ENCODE peak calls at places on chromosomes 11 and 22, in eight cellular contexts. C is gastrocnemius medialis, B is fibroblast of the aortic adventitia, G is right atrium auricular region, I is GM12865, R is GM23338, S is AG10803, X is neural progenitor cell. H is an unnamed sample.

GRCh38 chr11:74278721-74279148 is 32.7 kb downstream of the P4HA3 start:
- DNase-seq in C (no peak), B (peak), G (peak), I (no peak), R (no peak), S (peak), X (no peak), H (peak)

GRCh38 chr22:26949193-26949592 is 291.8 kb downstream of the MIAT start:
- DNase-seq in C (no peak), B (peak), G (no peak), I (peak), R (peak), S (no peak), X (peak), H (peak)

GRCh38 chr11:103681855-103682254 is 354.6 kb upstream of the DDI1 start:
- DNase-seq in C (no peak), B (no peak), G (no peak), I (no peak), R (peak), S (no peak), X (no peak), H (no peak)

GRCh38 chr11:114168086-114168448 is 108.6 kb downstream of the ZBTB16 start:
- DNase-seq in C (no peak), B (no peak), G (no peak), I (no peak), R (no peak), S (no peak), X (no peak), H (no peak)

GRCh38 chr22:40243891-40244290 is 66.2 kb downstream of the TNRC6B start:
- DNase-seq in C (no peak), B (no peak), G (no peak), I (peak), R (no peak), S (no peak), X (no peak), H (no peak)

GRCh38 chr22:32803020-32803758 is 1.7 kb downstream of the TIMP3 start:
- DNase-seq in C (no peak), B (peak), G (no peak), I (no peak), R (no peak), S (peak), X (peak), H (peak)

GRCh38 chr11:128582496-128583366 is 4.6 kb downstream of the ETS1 start:
- DNase-seq in C (peak), B (peak), G (no peak), I (no peak), R (peak), S (peak), X (peak), H (peak)

GRCh38 chr22:39256979-39257378 is 12.2 kb upstream of the PDGFB start:
- DNase-seq in C (no peak), B (no peak), G (no peak), I (no peak), R (no peak), S (no peak), X (no peak), H (no peak)

GRCh38 chr22:32619614-32620426 is 145.2 kb downstream of the FBXO7 start:
- DNase-seq in C (peak), B (peak), G (peak), I (no peak), R (no peak), S (peak), X (no peak), H (peak)

GRCh38 chr22:33426451-33426850 is 368.3 kb upstream of the SYN3 start:
- DNase-seq in C (no peak), B (peak), G (no peak), I (no peak), R (no peak), S (no peak), X (no peak), H (no peak)

GRCh38 chr22:26702906-26703830 is 45.8 kb downstream of the MIAT start:
- DNase-seq in C (no peak), B (peak), G (no peak), I (no peak), R (no peak), S (peak), X (no peak), H (peak)

GRCh38 chr11:25535462-25535861 is 796.5 kb upstream of the ANO3 start:
- DNase-seq in C (no peak), B (peak), G (peak), I (no peak), R (no peak), S (no peak), X (no peak), H (peak)

DNA sequence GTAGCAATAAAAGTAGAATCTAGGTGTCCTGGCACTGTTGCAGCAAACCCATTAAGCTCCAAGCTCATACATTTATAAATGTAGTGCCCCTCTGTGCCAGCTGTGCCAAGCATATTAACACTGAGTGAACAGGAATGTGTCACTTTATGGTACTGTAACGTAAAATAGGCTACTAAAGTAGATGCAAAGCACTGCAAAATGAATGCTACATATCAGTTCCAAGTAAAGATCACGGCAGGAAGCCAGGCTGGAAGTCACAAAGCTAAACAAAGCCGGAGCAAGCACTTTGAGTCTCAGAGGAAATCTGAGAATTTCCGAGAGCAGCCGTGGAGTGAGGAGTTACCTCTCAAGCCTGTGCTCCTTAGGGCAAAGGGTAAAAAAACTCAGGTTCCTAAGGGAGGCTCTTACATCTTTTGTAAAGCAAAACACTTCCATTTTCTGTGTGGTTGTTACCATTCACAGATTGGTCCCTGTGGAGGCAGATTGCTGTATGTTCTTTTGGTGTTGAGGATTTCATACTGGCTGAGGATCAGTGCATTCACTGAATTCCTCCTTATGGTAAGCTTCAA is 85.7 kb downstream of the WNT11 start:
- DNase-seq in C (no peak), B (peak), G (no peak), I (no peak), R (peak), S (peak), X (peak), H (no peak)
- H3K4me3 ChIP-seq in C (no peak), B (no peak), G (no peak), I (no peak), R (no peak), S (no peak), X (peak), H (no peak)

GRCh38 chr11:72409458-72409857 is 24.9 kb downstream of the CLPB start:
- DNase-seq in C (no peak), B (no peak), G (peak), I (no peak), R (no peak), S (no peak), X (no peak), H (no peak)

GRCh38 chr11:72410956-72411355 is 23.4 kb downstream of the CLPB start:
- DNase-seq in C (no peak), B (no peak), G (no peak), I (no peak), R (no peak), S (no peak), X (no peak), H (no peak)

GRCh38 chr11:72411623-72412532 is 22.5 kb downstream of the CLPB start:
- DNase-seq in C (no peak), B (no peak), G (no peak), I (peak), R (no peak), S (no peak), X (peak), H (no peak)

GRCh38 chr11:72418834-72419560 is 15.3 kb downstream of the CLPB start:
- DNase-seq in C (no peak), B (no peak), G (no peak), I (peak), R (no peak), S (no peak), X (no peak), H (no peak)

DNA sequence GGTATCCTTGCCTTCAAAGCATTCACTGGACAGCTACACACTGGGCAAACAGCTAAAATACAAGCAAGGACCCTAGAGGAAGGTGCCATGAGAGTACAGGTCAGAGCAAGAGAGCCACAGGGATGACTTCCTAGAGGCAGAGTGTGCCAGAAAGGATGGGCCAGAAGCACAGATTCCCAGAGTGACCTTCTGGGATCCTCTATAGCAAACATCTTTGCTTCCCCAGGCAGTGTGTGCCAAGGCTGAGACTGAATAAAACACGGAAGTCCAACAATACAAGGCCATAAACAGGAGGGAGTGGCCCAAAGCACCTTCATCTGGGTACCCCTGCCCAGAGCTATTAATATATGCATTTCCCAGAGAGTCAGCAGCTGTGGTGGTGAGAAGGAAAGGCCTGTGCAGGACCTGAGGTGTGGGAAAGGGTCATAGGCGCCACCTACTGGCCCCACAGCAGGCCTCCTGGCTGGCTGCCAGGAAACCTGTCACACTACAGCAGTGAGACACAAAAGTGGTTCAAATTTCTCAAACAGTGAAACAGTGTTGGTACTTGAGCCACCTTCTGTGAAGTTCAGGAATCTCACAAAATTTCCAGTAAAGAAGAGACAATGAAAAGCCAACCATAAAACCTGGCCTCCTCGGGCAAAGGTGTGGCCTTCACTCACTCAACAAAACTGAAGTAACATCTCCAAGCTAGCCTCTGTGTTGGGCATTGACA is 20.3 kb downstream of the CLPB start:
- DNase-seq in C (peak), B (peak), G (peak), I (peak), R (peak), S (peak), X (peak), H (peak)
- TF ChIP-seq CTCF in C (peak), B (peak), G (peak), I (peak), R (peak), S (peak), X (peak), H (peak)

GRCh38 chr11:112962854-112963367 is 1.7 kb downstream of the NCAM1 start:
- DNase-seq in C (peak), B (no peak), G (no peak), I (no peak), R (peak), S (peak), X (peak), H (no peak)

GRCh38 chr11:112961751-112962747 is 829 bp downstream of the NCAM1 start:
- DNase-seq in C (no peak), B (no peak), G (no peak), I (no peak), R (peak), S (no peak), X (peak), H (no peak)

GRCh38 chr11:112961146-112961668 is at the start of gene NCAM1:
- DNase-seq in C (peak), B (peak), G (peak), I (peak), R (peak), S (peak), X (peak), H (peak)

GRCh38 chr11:112965601-112966125 is 4.4 kb downstream of the NCAM1 start:
- DNase-seq in C (no peak), B (no peak), G (no peak), I (no peak), R (no peak), S (no peak), X (peak), H (no peak)

DNA sequence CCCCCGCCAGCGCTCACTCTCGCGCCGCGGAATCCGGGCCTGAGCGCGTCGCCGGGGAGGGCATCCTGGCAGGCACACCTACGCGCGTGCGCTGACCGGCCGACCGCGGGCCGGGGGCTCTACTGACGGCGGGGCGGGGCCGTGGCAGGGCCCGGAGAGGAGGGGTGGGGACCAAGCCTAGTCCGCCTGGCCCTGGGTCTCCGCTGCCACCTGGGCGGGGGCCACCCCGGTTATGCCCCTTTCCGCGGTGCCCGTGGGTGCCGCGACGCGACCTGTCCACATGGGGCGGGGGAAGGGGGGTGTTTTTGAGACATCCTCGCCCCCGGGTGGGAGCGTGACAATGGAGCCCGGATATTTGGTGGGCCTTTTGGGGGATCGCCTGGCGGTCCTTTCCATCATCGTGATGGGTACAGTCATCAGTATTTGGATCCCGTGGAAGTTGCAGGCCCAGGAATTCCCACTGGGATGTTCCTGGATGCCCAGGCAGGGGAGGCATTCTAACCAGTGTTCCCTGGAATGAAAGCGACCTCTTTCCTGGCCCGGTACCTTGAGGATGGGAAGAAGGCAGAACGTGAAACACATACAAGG is 2.2 kb downstream of the NCAM1 start:
- DNase-seq in C (no peak), B (no peak), G (no peak), I (no peak), R (peak), S (no peak), X (peak), H (no peak)
- H3K4me3 ChIP-seq in C (peak), B (peak), G (peak), I (no peak), R (peak), S (peak), X (peak), H (no peak)

DNA sequence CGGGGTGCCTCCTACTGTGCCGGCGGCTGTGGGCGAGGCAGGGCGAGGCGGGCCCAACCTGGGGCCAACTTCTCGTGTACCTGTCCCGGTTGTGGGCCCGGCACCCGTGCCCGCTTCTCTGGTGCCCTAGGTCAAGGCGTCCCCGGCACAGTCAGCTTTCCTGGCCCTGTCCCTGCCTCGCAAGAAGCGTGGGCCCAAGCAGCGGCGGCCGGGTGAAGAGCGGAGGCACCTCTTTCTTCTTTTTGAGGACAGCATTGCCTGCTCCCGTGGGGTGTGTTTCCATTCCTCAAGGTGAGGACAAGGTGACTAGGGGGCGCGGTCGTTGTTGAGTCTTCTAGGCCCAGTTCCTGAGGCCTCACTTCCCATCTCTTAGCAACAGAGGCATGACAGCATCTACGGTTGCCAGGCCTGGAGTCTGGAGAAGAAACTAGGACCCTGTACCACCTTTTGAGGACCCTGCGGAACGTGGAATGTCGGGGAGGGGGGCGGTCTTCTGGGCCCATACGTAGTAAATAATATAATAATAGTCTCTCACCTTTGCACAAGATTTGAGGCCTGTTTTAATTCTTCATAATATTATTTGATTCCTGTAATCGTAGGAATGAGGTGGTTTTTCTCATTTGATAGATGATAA is 418 bp downstream of the ACO2 start:
- DNase-seq in C (peak), B (no peak), G (no peak), I (peak), R (peak), S (no peak), X (peak), H (peak)
- TF ChIP-seq CTCF in C (no peak), B (no peak), G (peak), I (no peak), R (no peak), S (no peak), X (no peak), H (no peak)

H was measured in fibroblast of mammary gland.